ENCODE peak calls at places on chromosomes 2 and 18, in seven cellular contexts. T is chondrocyte; Q is HuH-7; B is EH; E is tibial artery; A is activated T-cell treated with anti-CD3 and anti-CD28 coated beads for 24 hours; L is stimulated activated CD4-positive, alpha-beta T cell treated with anti-CD3 and anti-CD28 coated beads, Interleukin-12 subunit alpha, Interleukin-12 subunit beta, amount 100 ng/mL, for 48 hours. C is an unnamed sample.

GRCh38 chr2:208025037-208025813 is at the start of gene PLEKHM3:
- DNase-seq in T (peak; percentile 96), Q (peak; percentile 62), B (peak; percentile 79), E (peak; percentile 88), A (peak; percentile 72), L (peak; percentile 75), C (peak; percentile 83)

GRCh38 chr18:26614374-26614773 is 66.0 kb upstream of the KCTD1 start:
- DNase-seq in T (no peak), Q (no peak), B (peak; percentile 4), E (no peak), A (no peak), L (no peak), C (no peak)

GRCh38 chr18:48193521-48194251 is 215.5 kb downstream of the ZBTB7C start:
- DNase-seq in T (no peak), Q (no peak), B (no peak), E (no peak), A (no peak), L (no peak), C (no peak)

GRCh38 chr2:17539596-17539992 is 902 bp upstream of the VSNL1 start:
- DNase-seq in T (no peak), Q (no peak), B (peak; percentile 7), E (no peak), A (no peak), L (no peak), C (no peak)

GRCh38 chr18:8830067-8831060 is 125.0 kb downstream of the MTCL1 start:
- DNase-seq in T (no peak), Q (no peak), B (peak; percentile 20), E (no peak), A (no peak), L (no peak), C (no peak)

GRCh38 chr18:32763306-32763705 is 9.5 kb downstream of the KLHL14 start:
- DNase-seq in T (no peak), Q (no peak), B (no peak), E (no peak), A (no peak), L (no peak), C (no peak)

GRCh38 chr18:46676162-46676830 is 19.3 kb upstream of the LOXHD1 start:
- DNase-seq in T (no peak), Q (no peak), B (peak; percentile 3), E (no peak), A (no peak), L (no peak), C (no peak)

GRCh38 chr2:165833156-165833555 is 39.1 kb upstream of the GALNT3 start:
- DNase-seq in T (no peak), Q (no peak), B (peak; percentile 68), E (no peak), A (no peak), L (no peak), C (no peak)

GRCh38 chr2:153106802-153107477 is 371.6 kb downstream of the RPRM start:
- DNase-seq in T (no peak), Q (no peak), B (no peak), E (no peak), A (no peak), L (no peak), C (no peak)

GRCh38 chr18:21894619-21895367 is 154.2 kb downstream of the MIB1 start:
- DNase-seq in T (no peak), Q (no peak), B (no peak), E (no peak), A (no peak), L (no peak), C (no peak)

GRCh38 chr2:199370150-199370780 is 87.5 kb downstream of the SATB2 start:
- DNase-seq in T (no peak), Q (no peak), B (peak; percentile 85), E (no peak), A (no peak), L (no peak), C (no peak)

GRCh38 chr2:160376576-160376975 is 117.0 kb downstream of the RBMS1 start:
- DNase-seq in T (no peak), Q (no peak), B (peak; percentile 71), E (no peak), A (no peak), L (no peak), C (no peak)

GRCh38 chr2:148244593-148245292 is 223.9 kb downstream of the MBD5 start:
- DNase-seq in T (no peak), Q (no peak), B (peak; percentile 80), E (no peak), A (no peak), L (no peak), C (no peak)

GRCh38 chr2:199977984-199978415 is 22.6 kb downstream of the MAIP1 start:
- DNase-seq in T (no peak), Q (no peak), B (peak; percentile 76), E (no peak), A (peak; percentile 20), L (peak; percentile 36), C (no peak)

GRCh38 chr2:207163053-207163814 is 2.5 kb downstream of the KLF7 start:
- DNase-seq in T (no peak), Q (no peak), B (peak; percentile 94), E (no peak), A (no peak), L (no peak), C (no peak)

GRCh38 chr2:26730950-26731349 is 33.1 kb upstream of the SLC35F6 start:
- DNase-seq in T (peak; percentile 54), Q (no peak), B (no peak), E (no peak), A (no peak), L (no peak), C (no peak)

GRCh38 chr2:231890896-231891513 is 35.2 kb downstream of the NPPC start:
- DNase-seq in T (peak; percentile 51), Q (no peak), B (no peak), E (peak; percentile 32), A (no peak), L (no peak), C (no peak)

GRCh38 chr2:31397099-31397498 is 17.4 kb downstream of the XDH start:
- DNase-seq in T (no peak), Q (no peak), B (no peak), E (no peak), A (no peak), L (no peak), C (no peak)

GRCh38 chr18:44592639-44593038 is 88.0 kb upstream of the SETBP1 start:
- DNase-seq in T (no peak), Q (no peak), B (peak; percentile 82), E (no peak), A (no peak), L (no peak), C (no peak)

GRCh38 chr18:48919547-48919946 is 31.2 kb downstream of the SMAD7 start:
- DNase-seq in T (peak; percentile 7), Q (no peak), B (no peak), E (peak; percentile 57), A (no peak), L (no peak), C (no peak)

GRCh38 chr18:25350561-25351201 is 1.3 kb downstream of the ZNF521 start:
- DNase-seq in T (no peak), Q (no peak), B (peak; percentile 43), E (peak; percentile 77), A (no peak), L (no peak), C (no peak)

GRCh38 chr2:219461061-219461514 is 26.4 kb downstream of the SPEG start:
- DNase-seq in T (peak; percentile 84), Q (no peak), B (peak; percentile 34), E (peak; percentile 93), A (no peak), L (no peak), C (no peak)

GRCh38 chr2:140442319-140442718 is 1662.1 kb upstream of the NXPH2 start:
- DNase-seq in T (no peak), Q (no peak), B (no peak), E (no peak), A (no peak), L (no peak), C (no peak)

GRCh38 chr2:42095923-42096408 is 48.1 kb downstream of the PKDCC start:
- DNase-seq in T (no peak), Q (peak; percentile 33), B (peak; percentile 76), E (peak; percentile 78), A (peak; percentile 46), L (peak; percentile 39), C (no peak)

GRCh38 chr2:191946471-191947182 is 99.7 kb upstream of the CAVIN2 start:
- DNase-seq in T (no peak), Q (no peak), B (no peak), E (no peak), A (no peak), L (no peak), C (no peak)